ENCODE peak calls at places on chromosome 17, in four cellular contexts. One of them, this sample, is unnamed.
A peak's percentile ranks its signal among the peaks of the same experiment; 100 is the strongest.

GRCh38 chr17:75090871-75091854 is 3.4 kb downstream of the SLC16A5 start:
- DNase-seq in esophagus squamous epithelium: no peak
- DNase-seq in breast epithelium: peak; percentile 47
- DNase-seq in uterus: no peak
- DNase-seq in this sample: no peak

GRCh38 chr17:721540-721937 is 6.9 kb upstream of the VPS53 start:
- DNase-seq in esophagus squamous epithelium: no peak
- DNase-seq in uterus: no peak
- DNase-seq in breast epithelium: no peak
- DNase-seq in this sample: no peak

GRCh38 chr17:64950871-64951270 is 31.6 kb upstream of the LRRC37A3 start:
- DNase-seq in breast epithelium: no peak
- DNase-seq in esophagus squamous epithelium: no peak
- DNase-seq in uterus: no peak
- DNase-seq in this sample: no peak

GRCh38 chr17:68512967-68513474 is 791 bp downstream of the PRKAR1A start:
- DNase-seq in esophagus squamous epithelium: no peak
- DNase-seq in breast epithelium: no peak
- DNase-seq in uterus: no peak
- DNase-seq in this sample: no peak

GRCh38 chr17:57166803-57167202 is 81.8 kb downstream of the AKAP1 start:
- DNase-seq in breast epithelium: no peak
- DNase-seq in uterus: no peak
- DNase-seq in esophagus squamous epithelium: no peak
- DNase-seq in this sample: no peak

GRCh38 chr17:54013117-54013516 is 190.4 kb downstream of the KIF2B start:
- DNase-seq in breast epithelium: no peak
- DNase-seq in esophagus squamous epithelium: no peak
- DNase-seq in uterus: no peak
- DNase-seq in this sample: no peak

GRCh38 chr17:42980766-42981397 is 517 bp downstream of the RUNDC1 start:
- DNase-seq in uterus: no peak
- DNase-seq in esophagus squamous epithelium: no peak
- DNase-seq in breast epithelium: peak; percentile 65
- DNase-seq in this sample: no peak

GRCh38 chr17:5533486-5534315 is 47.3 kb downstream of the MIS12 start:
- DNase-seq in uterus: no peak
- DNase-seq in esophagus squamous epithelium: no peak
- DNase-seq in breast epithelium: no peak
- DNase-seq in this sample: no peak

GRCh38 chr17:3659541-3660111 is 8.8 kb downstream of the TAX1BP3 start:
- DNase-seq in esophagus squamous epithelium: no peak
- DNase-seq in uterus: peak; percentile 84
- DNase-seq in breast epithelium: peak; percentile 69
- DNase-seq in this sample: peak; percentile 58

GRCh38 chr17:40182606-40183005 is 5.3 kb downstream of the RAPGEFL1 start:
- DNase-seq in esophagus squamous epithelium: no peak
- DNase-seq in breast epithelium: no peak
- DNase-seq in uterus: no peak
- DNase-seq in this sample: no peak

GRCh38 chr17:40850287-40850972 is 16.6 kb downstream of the KRT12 start:
- DNase-seq in uterus: no peak
- DNase-seq in breast epithelium: no peak
- DNase-seq in esophagus squamous epithelium: no peak
- DNase-seq in this sample: no peak

GRCh38 chr17:34171245-34171818 is 83.8 kb upstream of the CCL2 start:
- DNase-seq in uterus: peak; percentile 28
- DNase-seq in breast epithelium: peak; percentile 59
- DNase-seq in esophagus squamous epithelium: no peak
- DNase-seq in this sample: peak; percentile 38

GRCh38 chr17:6710317-6710716 is 2.9 kb downstream of the SLC13A5 start:
- DNase-seq in esophagus squamous epithelium: no peak
- DNase-seq in breast epithelium: no peak
- DNase-seq in uterus: no peak
- DNase-seq in this sample: no peak
- TF ChIP-seq CTCF in esophagus squamous epithelium: no peak
- TF ChIP-seq CTCF in breast epithelium: no peak
- TF ChIP-seq CTCF in uterus: no peak
- TF ChIP-seq CTCF in this sample: no peak

DNA sequence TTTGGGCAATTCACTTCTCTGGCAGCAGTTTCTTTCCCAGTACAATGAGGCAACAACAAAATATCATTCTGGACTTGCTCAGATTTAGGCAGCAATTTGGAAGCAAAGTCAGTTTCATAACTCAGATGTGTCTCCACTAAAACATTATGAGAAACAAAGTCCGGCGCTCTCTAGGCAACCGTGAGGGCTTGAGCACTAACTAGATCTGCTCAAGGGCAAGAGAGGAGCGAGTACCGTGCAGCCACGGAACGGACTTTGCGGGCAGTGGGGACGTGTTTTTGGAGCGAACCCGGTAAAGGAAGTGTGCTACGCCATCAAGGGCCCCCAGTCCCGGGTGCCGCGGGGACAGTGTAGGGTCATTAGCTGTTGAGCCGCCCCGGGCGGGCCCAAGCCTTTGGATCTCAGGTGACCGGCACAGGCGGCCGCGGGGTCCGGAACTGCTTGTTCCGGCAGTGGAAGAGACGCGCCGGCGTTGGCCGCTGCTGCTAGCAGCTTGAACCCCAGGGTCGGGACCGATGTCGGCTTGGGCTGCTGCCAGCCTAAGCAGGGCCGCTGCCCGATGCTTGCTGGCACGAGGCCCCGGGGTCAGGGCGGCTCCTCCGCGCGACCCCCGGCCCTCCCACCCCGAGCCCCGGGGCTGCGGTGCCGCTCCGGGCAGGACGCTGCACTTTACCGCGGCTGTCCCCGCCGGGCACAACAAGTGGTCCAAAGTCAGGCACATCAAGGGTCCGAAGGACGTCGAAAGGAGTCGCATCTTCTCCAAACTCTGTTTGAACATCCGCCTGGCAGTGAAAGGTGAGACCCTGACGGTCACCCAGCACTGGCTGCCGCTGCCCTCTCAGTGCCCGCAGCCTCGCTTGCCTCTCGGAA is at the start of gene TACO1:
- DNase-seq in esophagus squamous epithelium: peak; percentile 23
- DNase-seq in uterus: peak; percentile 71
- DNase-seq in breast epithelium: peak; percentile 79
- DNase-seq in this sample: no peak
- TF ChIP-seq CTCF in esophagus squamous epithelium: no peak
- TF ChIP-seq CTCF in uterus: no peak
- TF ChIP-seq CTCF in breast epithelium: peak; percentile 18
- TF ChIP-seq CTCF in this sample: no peak

GRCh38 chr17:79925242-79925957 is 86.2 kb upstream of the CBX4 start:
- DNase-seq in esophagus squamous epithelium: no peak
- DNase-seq in breast epithelium: peak; percentile 80
- DNase-seq in uterus: no peak
- DNase-seq in this sample: no peak
- TF ChIP-seq CTCF in esophagus squamous epithelium: no peak
- TF ChIP-seq CTCF in breast epithelium: no peak
- TF ChIP-seq CTCF in uterus: no peak
- TF ChIP-seq CTCF in this sample: no peak

DNA sequence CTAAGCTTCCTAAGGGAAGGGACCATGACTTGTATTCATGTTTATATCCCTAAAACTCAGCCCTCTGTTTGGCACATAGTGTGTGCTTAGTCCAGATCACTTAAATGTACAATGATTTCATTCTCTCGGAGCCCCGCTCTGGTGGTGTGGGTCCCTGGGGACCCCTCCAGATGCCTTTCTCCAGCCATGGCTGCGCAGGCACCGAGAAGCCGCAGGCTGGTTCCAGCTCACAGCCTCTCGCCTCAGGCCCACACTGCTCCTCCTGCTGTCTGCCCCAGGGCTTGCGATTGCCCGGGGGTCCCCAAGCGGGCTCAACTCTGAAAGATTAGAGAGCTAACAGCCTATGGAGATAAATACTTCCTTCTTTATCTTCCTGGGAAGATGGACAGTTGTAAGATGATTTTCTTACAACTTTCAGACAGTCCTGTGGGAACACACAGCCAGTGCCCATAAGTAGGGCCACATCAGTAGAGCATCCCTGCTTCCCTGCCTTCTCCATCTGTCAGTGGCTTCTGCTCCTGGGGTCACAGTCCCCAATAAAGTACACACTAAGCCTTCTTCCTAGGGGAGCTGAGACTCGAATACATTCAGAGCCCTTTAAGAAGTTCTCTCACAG is 66.2 kb downstream of the CENPV start:
- DNase-seq in breast epithelium: no peak
- DNase-seq in uterus: peak; percentile 26
- DNase-seq in esophagus squamous epithelium: no peak
- DNase-seq in this sample: no peak
- TF ChIP-seq CTCF in breast epithelium: no peak
- TF ChIP-seq CTCF in uterus: no peak
- TF ChIP-seq CTCF in esophagus squamous epithelium: no peak
- TF ChIP-seq CTCF in this sample: no peak

DNA sequence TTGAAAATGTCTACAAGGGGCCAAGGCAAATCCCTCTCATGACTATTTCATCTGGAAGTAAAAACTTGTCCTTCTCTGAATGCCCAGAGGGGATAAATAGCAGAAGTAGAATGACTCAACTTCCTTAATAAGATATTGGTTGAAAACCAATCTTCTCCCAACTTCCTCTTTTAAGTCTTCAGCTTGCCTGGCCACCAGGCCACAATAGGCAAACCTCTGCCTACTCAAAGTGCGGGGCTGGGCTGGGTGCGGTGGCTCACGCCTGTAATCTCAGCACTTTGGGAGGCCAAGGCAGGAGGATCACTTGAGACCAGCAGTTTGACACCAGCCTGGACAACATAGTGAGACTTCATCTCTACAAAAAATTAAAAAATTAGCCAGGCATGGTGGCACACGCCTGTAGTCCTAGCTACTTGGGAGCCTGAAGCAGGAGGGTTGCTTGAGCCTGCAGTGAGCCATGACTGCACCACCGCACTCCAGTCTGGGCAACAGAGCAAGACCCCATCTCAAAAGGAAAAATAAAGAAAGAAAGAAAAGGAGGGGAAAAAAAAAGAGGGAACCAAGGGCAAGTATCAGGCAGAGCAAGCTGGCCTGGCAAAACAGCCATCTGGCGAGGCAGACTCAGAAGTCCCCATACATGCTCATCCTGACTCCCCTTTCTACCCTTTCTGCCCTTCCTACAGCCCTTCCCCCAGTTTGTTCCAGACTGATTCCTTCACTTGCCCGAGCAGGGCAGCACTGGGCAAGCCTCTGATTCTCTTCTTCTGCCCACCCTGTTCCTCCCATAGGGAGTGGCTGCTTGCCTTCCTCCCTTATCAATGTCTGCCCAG is 20.6 kb downstream of the MAP3K14 start:
- DNase-seq in uterus: no peak
- DNase-seq in breast epithelium: no peak
- DNase-seq in esophagus squamous epithelium: no peak
- DNase-seq in this sample: no peak
- TF ChIP-seq CTCF in uterus: no peak
- TF ChIP-seq CTCF in breast epithelium: no peak
- TF ChIP-seq CTCF in esophagus squamous epithelium: no peak
- TF ChIP-seq CTCF in this sample: no peak

GRCh38 chr17:50944054-50944901 is 78.1 kb upstream of the TOB1 start:
- DNase-seq in breast epithelium: peak; percentile 96
- DNase-seq in esophagus squamous epithelium: no peak
- DNase-seq in uterus: peak; percentile 66
- DNase-seq in this sample: no peak
- TF ChIP-seq CTCF in breast epithelium: no peak
- TF ChIP-seq CTCF in esophagus squamous epithelium: no peak
- TF ChIP-seq CTCF in uterus: no peak
- TF ChIP-seq CTCF in this sample: no peak

This sample was measured in omental fat pad.